ENCODE peak calls at places on chromosomes 5 and 9, in ten cellular contexts. F, U, Y, Z, L, P, R, M, J and D are unnamed samples.

GRCh38 chr9:12972608-12973589 is 198.1 kb downstream of the LURAP1L start:
- DNase-seq in F (no peak), U (no peak), Y (no peak), Z (no peak), L (no peak), P (no peak), R (peak; percentile 79), M (no peak), J (no peak), D (no peak)

GRCh38 chr5:37005946-37006540 is 129.5 kb downstream of the NIPBL start:
- DNase-seq in F (no peak), U (peak; percentile 31), Y (peak; percentile 33), Z (no peak), L (peak; percentile 62), P (no peak), R (peak; percentile 30), M (peak; percentile 28), J (no peak), D (no peak)

GRCh38 chr5:84383816-84384603 is 670 bp downstream of the EDIL3 start:
- DNase-seq in F (peak; percentile 24), U (no peak), Y (peak; percentile 53), Z (no peak), L (peak; percentile 42), P (peak; percentile 63), R (peak; percentile 67), M (peak; percentile 36), J (peak; percentile 41), D (no peak)

GRCh38 chr9:106691629-106692028 is 171.3 kb upstream of the ZNF462 start:
- DNase-seq in F (no peak), U (no peak), Y (no peak), Z (no peak), L (no peak), P (no peak), R (no peak), M (no peak), J (no peak), D (no peak)

GRCh38 chr5:111463304-111463703 is 49.0 kb downstream of the STARD4 start:
- DNase-seq in F (no peak), U (no peak), Y (no peak), Z (no peak), L (no peak), P (no peak), R (no peak), M (no peak), J (no peak), D (no peak)

GRCh38 chr9:136902259-136902821 is 16.0 kb downstream of the TRAF2 start:
- DNase-seq in F (peak; percentile 47), U (no peak), Y (peak; percentile 95), Z (peak; percentile 64), L (peak; percentile 70), P (no peak), R (no peak), M (peak; percentile 80), J (peak; percentile 85), D (peak; percentile 69)

GRCh38 chr5:90709323-90710148 is 150.9 kb downstream of the ADGRV1 start:
- DNase-seq in F (no peak), U (peak; percentile 37), Y (peak; percentile 66), Z (no peak), L (peak; percentile 53), P (peak; percentile 51), R (peak; percentile 58), M (peak; percentile 52), J (no peak), D (no peak)

GRCh38 chr5:135821061-135821781 is 13.2 kb upstream of the SLC25A48 start:
- DNase-seq in F (no peak), U (no peak), Y (peak; percentile 75), Z (no peak), L (no peak), P (no peak), R (no peak), M (no peak), J (peak; percentile 30), D (no peak)

GRCh38 chr5:103397996-103398581 is 139.5 kb downstream of the MACIR start:
- DNase-seq in F (no peak), U (no peak), Y (no peak), Z (no peak), L (peak; percentile 85), P (no peak), R (no peak), M (no peak), J (no peak), D (no peak)

GRCh38 chr5:89087128-89087527 is 204.1 kb upstream of the MEF2C start:
- DNase-seq in F (no peak), U (no peak), Y (no peak), Z (no peak), L (no peak), P (no peak), R (no peak), M (no peak), J (no peak), D (no peak)

GRCh38 chr5:71732011-71732410 is 12.9 kb downstream of the CARTPT start:
- DNase-seq in F (no peak), U (no peak), Y (no peak), Z (no peak), L (no peak), P (no peak), R (no peak), M (no peak), J (no peak), D (no peak)